ENCODE peak calls at places on chromosomes 3 and 15, in five cellular contexts. R is right cardiac atrium; I is naive thymus-derived CD4-positive, alpha-beta T cell; L is thoracic aorta; C is lung. U is an unnamed sample. For H3K4me1, the result is how much of the 10 kb centered on the place peaks cover.

GRCh38 chr3:11276901-11277300 is 4.7 kb downstream of the ATG7 start:
- ATAC-seq in C (no peak), R (no peak), I (no peak), L (no peak), U (no peak)

GRCh38 chr15:89845305-89845893 is 30.7 kb upstream of the ANPEP start:
- ATAC-seq in L (peak), C (peak), I (no peak), R (no peak), U (peak)

GRCh38 chr3:100681496-100681895 is 27.8 kb upstream of the TFG start:
- ATAC-seq in I (no peak), C (no peak), L (no peak), R (no peak), U (no peak)

GRCh38 chr3:42051384-42052131 is 39.6 kb upstream of the TRAK1 start:
- ATAC-seq in R (peak), C (no peak), I (peak), L (no peak), U (no peak)

GRCh38 chr15:75508741-75509532 is 57.4 kb upstream of the SIN3A start:
- ATAC-seq in L (no peak), I (peak), C (no peak), R (no peak), U (no peak)

GRCh38 chr3:69178838-69179739 is 56.7 kb upstream of the LMOD3 start:
- ATAC-seq in L (no peak), R (no peak), I (no peak), C (peak), U (no peak)

GRCh38 chr15:83904107-83904720 is 250.3 kb downstream of the ADAMTSL3 start:
- ATAC-seq in R (peak), I (no peak), C (no peak), L (no peak), U (no peak)

GRCh38 chr3:141336672-141337522 is 31.4 kb upstream of the ZBTB38 start:
- ATAC-seq in I (peak), R (no peak), C (no peak), L (no peak), U (no peak)

GRCh38 chr3:143283432-143284128 is 164.0 kb downstream of the CHST2 start:
- ATAC-seq in I (no peak), C (no peak), L (no peak), R (no peak), U (no peak)

GRCh38 chr15:57379487-57379886 is 3.2 kb downstream of the CGNL1 start:
- ATAC-seq in L (no peak), R (no peak), C (no peak), I (no peak), U (no peak)

GRCh38 chr3:123444744-123445143 is 4.1 kb downstream of the ADCY5 start:
- ATAC-seq in C (no peak), R (no peak), L (no peak), I (no peak), U (no peak)

GRCh38 chr3:23004971-23005370 is 198.2 kb upstream of the UBE2E2 start:
- ATAC-seq in L (no peak), R (no peak), C (no peak), I (peak), U (no peak)

GRCh38 chr15:71249986-71250385 is 134.7 kb downstream of the THSD4 start:
- ATAC-seq in I (no peak), C (no peak), R (no peak), L (no peak), U (no peak)

GRCh38 chr15:26352406-26352805 is 420.5 kb downstream of the GABRB3 start:
- ATAC-seq in I (no peak), L (no peak), C (no peak), R (no peak), U (no peak)

GRCh38 chr15:28099555-28100140 is 533 bp upstream of the OCA2 start:
- ATAC-seq in R (peak), C (no peak), L (peak), I (no peak), U (peak)

GRCh38 chr3:63655519-63655918 is 3.0 kb downstream of the SNTN start:
- ATAC-seq in C (no peak), R (no peak), L (no peak), I (no peak), U (no peak)

GRCh38 chr15:29888651-29889050 is 66.4 kb upstream of the TJP1 start:
- ATAC-seq in C (no peak), L (no peak), R (peak), I (no peak), U (no peak)

GRCh38 chr3:141414141-141414689 is 45.9 kb downstream of the ZBTB38 start:
- ATAC-seq in R (no peak), C (no peak), I (peak), L (no peak), U (no peak)

GRCh38 chr3:175338775-175339535 is 479.8 kb downstream of the NAALADL2 start:
- ATAC-seq in R (peak), L (peak), I (no peak), C (peak), U (peak)

GRCh38 chr15:60539881-60540613 is 61.1 kb upstream of the ICE2 start:
- ATAC-seq in C (no peak), I (peak), L (no peak), R (no peak), U (no peak)

GRCh38 chr15:39969871-39970270 is 36.0 kb downstream of the EIF2AK4 start:
- ATAC-seq in I (no peak), R (peak), L (no peak), C (no peak), U (peak)

GRCh38 chr15:56099311-56099710 is 105.9 kb upstream of the NEDD4 start:
- ATAC-seq in R (no peak), L (no peak), I (no peak), C (no peak), U (no peak)

GRCh38 chr3:140916603-140917002 is 25.0 kb upstream of the SLC25A36 start:
- ATAC-seq in R (no peak), I (no peak), L (no peak), C (no peak), U (no peak)

GRCh38 chr3:195135921-195136320 is 135.0 kb downstream of the XXYLT1 start:
- ATAC-seq in I (no peak), R (no peak), C (no peak), L (no peak), U (no peak)

GRCh38 chr3:138349926-138350665 is 1.7 kb downstream of the MRAS start:
- ATAC-seq in R (peak), L (no peak), I (no peak), C (no peak), U (no peak)

GRCh38 chr3:57755368-57756021 is 614 bp upstream of the SLMAP start:
- ATAC-seq in C (peak), I (peak), L (peak), R (peak), U (peak)

GRCh38 chr3:31407665-31408064 is 125.1 kb upstream of the STT3B start:
- ATAC-seq in I (no peak), L (peak), C (no peak), R (no peak), U (no peak)

GRCh38 chr15:93899817-93900216 is 331.5 kb upstream of the MCTP2 start:
- ATAC-seq in L (no peak), R (no peak), C (no peak), I (no peak), U (no peak)

GRCh38 chr3:155676252-155676981 is 68.5 kb downstream of the PLCH1 start:
- ATAC-seq in L (no peak), I (no peak), C (no peak), R (peak), U (no peak)

GRCh38 chr3:12799525-12800440 is 3.3 kb downstream of the CAND2 start:
- ATAC-seq in I (no peak), C (no peak), L (no peak), R (no peak), U (no peak)

GRCh38 chr15:58432421-58432820 is 630 bp downstream of the LIPC start:
- ATAC-seq in C (peak), R (no peak), L (no peak), I (no peak), U (no peak)

GRCh38 chr3:61679103-61679502 is 117.7 kb downstream of the PTPRG start:
- ATAC-seq in R (no peak), C (no peak), I (no peak), L (no peak), U (no peak)

GRCh38 chr3:171226794-171227193 is 200.3 kb upstream of the SLC2A2 start:
- ATAC-seq in R (no peak), C (no peak), L (no peak), I (no peak), U (no peak)

GRCh38 chr15:62307551-62307950 is 142.5 kb upstream of the C2CD4B start:
- ATAC-seq in C (no peak), L (no peak), I (no peak), R (no peak), U (no peak)

GRCh38 chr15:38642689-38643270 is 78.2 kb upstream of the RASGRP1 start:
- ATAC-seq in R (no peak), C (no peak), I (no peak), L (no peak), U (no peak)

GRCh38 chr15:34984884-34985630 is 3.0 kb downstream of the ZNF770 start:
- ATAC-seq in I (no peak), L (no peak), C (no peak), R (no peak), U (no peak)

GRCh38 chr15:34987623-34987981 is 485 bp downstream of the ZNF770 start:
- ATAC-seq in R (peak), L (no peak), I (no peak), C (no peak), U (no peak)

GRCh38 chr15:34987982-34988873 is at the start of gene ZNF770:
- ATAC-seq in L (peak), C (peak), I (peak), R (peak), U (peak)

GRCh38 chr15:34986326-34987181 is 1.5 kb downstream of the ZNF770 start:
- ATAC-seq in C (no peak), L (no peak), R (no peak), I (no peak), U (no peak)

GRCh38 chr15:34987182-34987488 is 952 bp downstream of the ZNF770 start:
- ATAC-seq in R (no peak), L (no peak), C (no peak), I (no peak), U (no peak)
- H3K27ac ChIP-seq in R (no peak), L (peak), C (no peak), I (peak), U (peak)

GRCh38 chr15:66070220-66070934 is 183.2 kb downstream of the MEGF11 start:
- ATAC-seq in R (no peak), I (no peak), C (no peak), L (no peak), U (no peak)

GRCh38 chr15:66068801-66069200 is 184.7 kb downstream of the MEGF11 start:
- ATAC-seq in L (no peak), I (no peak), C (no peak), R (no peak), U (no peak)

GRCh38 chr15:66071160-66071559 is 182.4 kb downstream of the MEGF11 start:
- ATAC-seq in C (no peak), L (no peak), R (no peak), I (no peak), U (no peak)

GRCh38 chr15:66071621-66072295 is 181.8 kb downstream of the MEGF11 start:
- ATAC-seq in R (no peak), I (no peak), C (no peak), L (no peak), U (no peak)

GRCh38 chr15:66069751-66070150 is 183.8 kb downstream of the MEGF11 start:
- ATAC-seq in L (no peak), R (no peak), I (no peak), C (no peak), U (no peak)
- H3K4me3 ChIP-seq in L (no peak), R (no peak), I (no peak), C (no peak), U (no peak)

GRCh38 chr3:152353578-152353977 is 84.8 kb downstream of the MBNL1 start:
- ATAC-seq in L (no peak), I (no peak), C (no peak), R (no peak), U (no peak)

GRCh38 chr3:152356870-152357276 is 88.1 kb downstream of the MBNL1 start:
- ATAC-seq in R (no peak), L (no peak), I (peak), C (no peak), U (no peak)

GRCh38 chr3:152352559-152352958 is 83.8 kb downstream of the MBNL1 start:
- ATAC-seq in L (no peak), R (no peak), I (peak), C (no peak), U (no peak)

GRCh38 chr3:152357587-152357986 is 88.9 kb downstream of the MBNL1 start:
- ATAC-seq in L (no peak), C (no peak), I (no peak), R (peak), U (no peak)

DNA sequence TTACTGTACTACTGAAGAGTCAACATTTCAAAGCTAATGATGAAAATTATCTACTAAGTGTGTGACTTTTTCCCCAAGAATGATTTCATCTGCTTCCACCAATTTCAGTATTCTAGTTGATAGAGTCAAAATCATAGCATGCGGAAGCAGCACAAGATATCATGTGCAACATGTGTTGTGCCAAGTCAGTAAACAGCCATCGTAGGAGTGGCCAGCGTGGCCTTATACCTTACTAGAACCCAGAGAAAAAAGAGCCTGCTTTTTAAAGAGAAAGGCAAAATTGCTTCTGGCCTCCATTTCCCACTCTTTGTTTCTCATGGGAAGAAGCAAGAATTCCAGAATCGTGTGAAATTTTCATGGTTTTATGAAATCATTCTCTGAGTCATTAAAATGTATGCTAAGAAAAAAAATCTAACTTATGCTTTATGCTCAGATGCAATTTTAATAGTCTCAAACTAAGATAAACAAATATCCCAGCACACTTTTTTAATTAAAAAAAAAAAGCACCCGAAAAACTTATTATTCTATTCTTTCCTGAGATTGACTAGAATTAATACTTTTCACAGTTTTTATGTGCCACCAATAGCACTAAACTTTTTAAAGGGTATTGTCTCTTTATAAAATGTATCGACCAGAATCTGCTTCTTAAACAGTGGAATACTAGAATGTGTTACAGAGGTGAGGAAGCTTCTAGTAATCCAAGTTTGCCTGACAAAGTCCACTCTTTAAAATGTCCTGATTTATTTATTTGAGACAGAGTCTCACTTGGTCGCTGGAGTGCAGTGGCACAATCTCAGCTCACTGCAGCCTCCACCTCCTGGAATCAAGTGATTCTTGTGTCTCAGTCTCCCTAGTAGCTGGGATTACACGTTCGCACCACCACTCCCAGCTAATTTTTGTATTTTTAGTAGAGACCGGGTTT is 87.3 kb downstream of the MBNL1 start:
- ATAC-seq in I (no peak), C (no peak), L (no peak), R (peak), U (no peak)
- H3K4me1 ChIP-seq in I (half or more), C (under half), L (under half), R (under half), U (under half)

DNA sequence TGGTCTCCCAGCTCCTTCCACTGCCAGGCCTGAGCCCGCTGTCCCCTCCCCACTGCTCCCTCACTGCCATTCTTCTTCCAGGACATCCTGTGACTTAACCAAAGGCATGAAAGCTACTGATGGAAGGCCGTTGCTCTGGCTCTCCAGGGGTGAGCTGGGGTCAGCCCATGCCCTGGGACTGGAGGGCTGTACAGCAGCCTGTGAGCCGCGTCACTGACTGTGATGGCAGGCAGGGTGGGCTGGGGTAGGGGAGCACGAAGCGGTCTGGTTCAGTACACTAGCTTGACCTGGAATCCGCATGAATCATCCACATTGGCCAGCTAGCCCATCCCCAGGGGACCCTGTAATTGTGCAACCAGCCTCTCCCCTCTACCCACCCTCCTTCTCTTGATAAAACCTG is 30.8 kb downstream of the CORO2B start:
- ATAC-seq in R (peak), L (peak), C (no peak), I (no peak), U (peak)
- H3K27ac ChIP-seq in R (peak), L (peak), C (no peak), I (no peak), U (peak)

GRCh38 chr3:184361532-184361931 is at the start of the genes CLCN2 and POLR2H:
- ATAC-seq in I (peak), L (peak), C (peak), R (peak), U (peak)

GRCh38 chr3:184358921-184359350 is 2.5 kb downstream of the CLCN2 start:
- ATAC-seq in C (no peak), L (no peak), R (no peak), I (no peak), U (no peak)

GRCh38 chr3:184359610-184360009 is 1.8 kb downstream of the CLCN2 start:
- ATAC-seq in I (no peak), C (no peak), R (no peak), L (no peak), U (no peak)

GRCh38 chr3:184360834-184361531 is 422 bp downstream of the CLCN2 start:
- ATAC-seq in C (no peak), R (no peak), L (no peak), I (no peak), U (no peak)

GRCh38 chr3:184360070-184360833 is 1.2 kb downstream of the CLCN2 start:
- ATAC-seq in C (no peak), L (no peak), I (no peak), R (no peak), U (no peak)
- H3K4me3 ChIP-seq in C (no peak), L (peak), I (no peak), R (no peak), U (no peak)

GRCh38 chr3:172519740-172520139 is 3.5 kb downstream of the TNFSF10 start:
- ATAC-seq in I (no peak), R (no peak), C (no peak), L (no peak), U (no peak)

GRCh38 chr3:172517859-172518466 is 5.3 kb downstream of the TNFSF10 start:
- ATAC-seq in L (no peak), I (peak), R (no peak), C (no peak), U (no peak)

GRCh38 chr3:172516318-172517214 is 6.7 kb downstream of the TNFSF10 start:
- ATAC-seq in I (peak), C (peak), L (peak), R (peak), U (peak)

GRCh38 chr3:172520332-172520831 is 2.8 kb downstream of the TNFSF10 start:
- ATAC-seq in L (no peak), R (no peak), C (no peak), I (peak), U (no peak)

DNA sequence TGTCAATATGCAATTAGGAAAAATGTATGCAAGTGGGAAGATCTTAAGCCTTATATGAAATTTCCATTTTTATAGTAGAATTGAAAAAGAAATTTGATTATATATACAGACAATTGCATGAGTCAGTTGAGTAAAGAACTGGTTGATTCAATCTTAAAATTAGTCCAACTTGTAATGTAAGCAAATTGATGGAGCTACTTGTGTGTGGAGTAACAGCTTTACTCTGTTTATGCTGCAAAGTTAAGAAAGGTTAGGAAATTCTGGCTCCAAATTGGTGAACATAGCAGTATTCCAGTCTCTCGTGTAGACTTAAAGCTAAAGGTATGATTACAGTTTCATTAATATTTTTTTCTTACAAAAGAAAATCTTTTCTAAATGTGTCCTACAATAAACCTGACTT is 4.0 kb downstream of the TNFSF10 start:
- ATAC-seq in L (no peak), C (no peak), I (no peak), R (no peak), U (no peak)
- H3K4me1 ChIP-seq in L (under half), C (under half), I (half or more), R (under half), U (half or more)

DNA sequence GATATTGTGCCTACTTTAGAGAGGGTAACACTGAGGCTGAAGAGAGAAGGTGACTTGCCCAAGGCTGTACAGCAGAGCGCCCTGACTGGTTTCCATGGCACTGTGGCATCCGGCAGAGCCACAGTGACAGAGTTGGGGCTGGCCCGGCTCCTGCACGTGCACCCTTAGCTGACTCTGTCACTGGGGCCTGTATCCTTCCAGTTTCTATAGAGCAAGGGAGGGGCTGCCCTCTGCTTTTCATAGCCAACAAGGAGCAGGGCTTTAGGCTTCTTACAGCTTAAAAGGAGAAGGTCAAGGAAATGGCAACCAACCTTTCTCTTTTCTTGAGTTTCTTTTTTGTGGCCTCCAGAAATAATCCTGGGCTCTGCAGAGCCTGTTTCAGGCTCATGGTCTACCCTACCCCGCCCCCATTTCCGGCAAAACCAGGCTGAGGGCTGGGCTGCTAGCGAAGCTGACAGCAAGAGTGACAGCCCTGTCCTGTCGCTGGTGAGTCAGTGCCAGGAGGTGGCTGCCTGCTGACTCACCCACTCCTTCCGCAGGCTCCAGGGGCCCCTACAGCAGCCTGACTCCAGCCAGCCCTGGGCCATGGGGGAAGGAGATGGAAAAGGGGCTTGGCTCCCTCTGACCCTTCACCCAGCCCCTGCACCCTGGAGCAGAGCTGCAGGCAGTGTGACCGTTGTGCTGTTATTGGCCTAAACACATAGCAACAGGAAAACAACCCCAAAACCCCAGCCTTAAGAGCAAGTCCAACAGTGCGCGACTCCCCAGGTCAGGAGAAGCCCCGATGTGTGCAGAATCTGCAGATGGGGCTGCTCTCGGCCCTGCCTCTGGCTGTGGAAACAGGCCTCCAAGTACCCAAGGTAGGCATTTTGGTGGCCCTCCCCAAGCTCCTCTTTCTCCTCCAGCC is 29.8 kb downstream of the SLC6A6 start:
- ATAC-seq in I (peak), R (peak), C (peak), L (peak), U (peak)
- H3K27ac ChIP-seq in I (peak), R (peak), C (peak), L (peak), U (peak)